ENCODE peak calls at places on chromosomes 3 and 15, in four cellular contexts. N is H9, D is K562, Q is neuronal stem cell. R is an unnamed sample.

GRCh38 chr15:37095197-37095992 is 5.0 kb downstream of the MEIS2 start:
- DNase-seq in N (peak), D (no peak), Q (peak), R (peak)

GRCh38 chr15:56943398-56943797 is 25.0 kb downstream of the TCF12 start:
- DNase-seq in N (no peak), D (no peak), Q (no peak), R (no peak)

GRCh38 chr15:50979041-50979440 is 70.6 kb downstream of the AP4E1 start:
- DNase-seq in N (no peak), D (no peak), Q (no peak), R (no peak)

GRCh38 chr3:23992051-23992628 is 47.1 kb downstream of the NR1D2 start:
- DNase-seq in N (no peak), D (no peak), Q (no peak), R (peak)

GRCh38 chr15:94412979-94413741 is 181.8 kb downstream of the MCTP2 start:
- DNase-seq in N (no peak), D (no peak), Q (peak), R (peak)

GRCh38 chr15:67303490-67304363 is 49.1 kb downstream of the IQCH start:
- DNase-seq in N (no peak), D (peak), Q (no peak), R (peak)

GRCh38 chr3:50264389-50264963 is 4.5 kb upstream of the SEMA3B start:
- DNase-seq in N (peak), D (peak), Q (peak), R (peak)

GRCh38 chr3:113132571-113132996 is 78.8 kb upstream of the BOC start:
- DNase-seq in N (no peak), D (no peak), Q (no peak), R (no peak)

GRCh38 chr3:31106912-31107311 is 212.5 kb upstream of the GADL1 start:
- DNase-seq in N (no peak), D (no peak), Q (no peak), R (no peak)

GRCh38 chr15:38226867-38227266 is 25.8 kb upstream of the SPRED1 start:
- DNase-seq in N (no peak), D (no peak), Q (no peak), R (no peak)

GRCh38 chr3:147370316-147370715 is 36.0 kb downstream of the ZIC4 start:
- DNase-seq in N (no peak), D (no peak), Q (no peak), R (no peak)

GRCh38 chr15:49328941-49329340 is 94.1 kb upstream of the FGF7 start:
- DNase-seq in N (no peak), D (no peak), Q (no peak), R (peak)

GRCh38 chr15:99137111-99137546 is 32.2 kb downstream of the SYNM start:
- DNase-seq in N (peak), D (no peak), Q (no peak), R (no peak)

GRCh38 chr3:88150771-88151170 is 1.0 kb downstream of the C3orf38 start:
- DNase-seq in N (no peak), D (no peak), Q (no peak), R (no peak)

GRCh38 chr3:43870110-43870509 is 179.4 kb downstream of the ABHD5 start:
- DNase-seq in N (peak), D (no peak), Q (no peak), R (peak)

GRCh38 chr15:85667491-85668424 is 127.0 kb downstream of the KLHL25 start:
- DNase-seq in N (no peak), D (no peak), Q (no peak), R (peak)

GRCh38 chr15:101406796-101407195 is 82.7 kb downstream of the PCSK6 start:
- DNase-seq in N (no peak), D (no peak), Q (no peak), R (no peak)

GRCh38 chr15:64883997-64884511 is 27.6 kb upstream of the ANKDD1A start:
- DNase-seq in N (peak), D (no peak), Q (no peak), R (no peak)

GRCh38 chr3:102092617-102093466 is 243.5 kb downstream of the NFKBIZ start:
- DNase-seq in N (no peak), D (no peak), Q (no peak), R (no peak)

GRCh38 chr3:68436619-68437411 is 495.5 kb downstream of the TAFA4 start:
- DNase-seq in N (no peak), D (no peak), Q (no peak), R (no peak)

GRCh38 chr3:81425198-81425868 is 336.1 kb downstream of the GBE1 start:
- DNase-seq in N (no peak), D (no peak), Q (no peak), R (peak)

GRCh38 chr15:88745696-88746095 is 57.5 kb upstream of the ACAN start:
- DNase-seq in N (no peak), D (no peak), Q (no peak), R (no peak)

GRCh38 chr3:187042874-187043458 is 96.3 kb downstream of the RPL39L start:
- DNase-seq in N (no peak), D (no peak), Q (no peak), R (no peak)

GRCh38 chr3:4820296-4821121 is 158.7 kb upstream of the BHLHE40 start:
- DNase-seq in N (no peak), D (no peak), Q (no peak), R (no peak)

GRCh38 chr3:192842711-192843436 is 74.8 kb downstream of the MB21D2 start:
- DNase-seq in N (no peak), D (no peak), Q (no peak), R (no peak)

GRCh38 chr3:170840291-170840859 is 29.6 kb downstream of the RPL22L1 start:
- DNase-seq in N (no peak), D (no peak), Q (no peak), R (no peak)

GRCh38 chr3:193938613-193939012 is 197.3 kb upstream of the HES1 start:
- DNase-seq in N (peak), D (peak), Q (peak), R (peak)

GRCh38 chr3:128847631-128848370 is 31.6 kb upstream of the ACAD9 start:
- DNase-seq in N (no peak), D (no peak), Q (no peak), R (no peak)

GRCh38 chr3:36969540-36970432 is 23.1 kb downstream of the EPM2AIP1 start:
- DNase-seq in N (peak), D (peak), Q (peak), R (peak)

GRCh38 chr3:122668930-122669730 is 11.5 kb upstream of the PARP14 start:
- DNase-seq in N (no peak), D (peak), Q (no peak), R (no peak)

GRCh38 chr3:179029096-179029495 is 42.5 kb downstream of the ZMAT3 start:
- DNase-seq in N (no peak), D (no peak), Q (no peak), R (no peak)

GRCh38 chr3:48306860-48307530 is 26.5 kb downstream of the SPINK8 start:
- DNase-seq in N (no peak), D (no peak), Q (no peak), R (no peak)

GRCh38 chr3:79361748-79362378 is 405.9 kb downstream of the ROBO1 start:
- DNase-seq in N (no peak), D (peak), Q (peak), R (peak)

GRCh38 chr3:174419216-174419615 is 439.9 kb upstream of the NAALADL2 start:
- DNase-seq in N (no peak), D (no peak), Q (no peak), R (no peak)

GRCh38 chr3:192884831-192885356 is 32.8 kb downstream of the MB21D2 start:
- DNase-seq in N (no peak), D (no peak), Q (no peak), R (no peak)

DNA sequence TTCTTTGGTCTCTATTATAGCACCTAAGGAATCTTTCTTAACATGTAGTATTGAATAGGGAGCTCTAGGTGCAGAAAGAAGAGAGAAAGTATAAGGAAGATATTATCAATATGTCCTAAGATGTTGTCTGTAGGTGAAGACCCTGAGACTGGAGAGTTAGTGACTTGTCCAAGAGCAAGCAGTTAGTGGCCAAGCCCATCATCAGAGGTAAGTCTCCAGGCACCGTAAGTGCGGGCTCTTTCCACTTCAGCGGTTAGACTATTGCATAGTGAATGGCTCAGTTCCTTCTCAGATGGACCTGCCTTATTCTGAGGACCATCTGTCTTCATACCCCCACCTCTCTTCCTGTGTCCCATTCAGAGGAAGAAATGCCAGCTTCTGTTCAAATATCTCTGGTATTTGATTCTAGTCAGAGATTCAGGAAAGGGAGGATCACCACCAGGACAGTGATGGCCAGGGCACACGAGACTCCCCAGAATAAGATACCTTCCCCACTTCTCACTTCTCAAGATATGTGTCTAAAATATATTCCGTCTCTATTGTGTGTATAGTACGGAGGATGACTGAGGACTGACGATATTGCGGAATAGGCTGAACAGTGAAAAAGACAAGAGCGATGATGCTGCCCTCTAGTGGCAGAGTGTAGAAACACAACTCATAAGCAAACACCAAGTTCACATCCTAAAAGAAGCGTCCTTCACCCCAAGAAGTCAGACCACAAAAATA is 19.1 kb upstream of the ADGRG7 start:
- DNase-seq in N (peak), D (peak), Q (peak), R (peak)
- H3K9ac ChIP-seq in N (no peak), D (no peak), Q (no peak), R (no peak)

DNA sequence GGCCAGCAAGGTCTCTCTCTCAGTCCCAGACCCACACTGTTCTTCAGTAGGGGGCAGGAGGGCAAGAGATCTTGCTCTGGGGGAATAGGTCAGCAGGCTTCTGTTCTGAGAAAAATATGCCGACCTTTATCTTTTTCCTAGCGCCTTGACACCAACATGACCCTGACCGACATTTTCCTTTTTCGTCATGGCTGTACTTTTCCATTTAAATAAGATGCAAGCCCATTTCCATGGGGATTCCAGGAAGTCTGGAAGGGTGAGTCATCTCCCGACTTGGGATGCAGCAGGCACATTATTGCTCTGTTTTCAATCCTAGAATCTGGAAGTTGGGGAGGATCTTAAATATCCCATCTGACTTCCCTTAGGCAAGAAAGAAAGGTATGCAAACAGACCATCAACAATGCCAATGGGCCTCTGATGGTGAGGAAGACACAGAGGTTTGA is 261.5 kb upstream of the LRTM1 start:
- DNase-seq in N (peak), D (no peak), Q (no peak), R (peak)
- H3K9ac ChIP-seq in N (no peak), D (no peak), Q (no peak), R (no peak)

GRCh38 chr3:142225885-142226215 is 465 bp upstream of the GK5 start:
- DNase-seq in N (no peak), D (no peak), Q (no peak), R (no peak)
- H3K9ac ChIP-seq in N (no peak), D (peak), Q (no peak), R (no peak)

GRCh38 chr3:46845860-46846623 is 17.2 kb downstream of the MYL3 start:
- DNase-seq in N (peak), D (peak), Q (peak), R (peak)
- H3K9ac ChIP-seq in N (no peak), D (peak), Q (peak), R (peak)

R was measured in mesendoderm.